ENCODE peak calls at places on chromosomes 5 and 9, in nine cellular contexts. P is IMR-90, X is fibroblast of lung, F is cardiac muscle cell, O is A673, V is HepG2, T is AG04450, K is lung, W is prostate gland. S is an unnamed sample. For H3K27me3 and H3K9me3, the result is how much of the 10 kb centered on the place peaks cover.

GRCh38 chr9:132798817-132799790 is 79.0 kb downstream of the AK8 start:
- DNase-seq in X (no peak), T (no peak), K (peak), P (no peak), F (no peak), W (peak), V (peak), O (peak), S (no peak)

GRCh38 chr9:33340186-33340585 is 49.9 kb downstream of the NFX1 start:
- DNase-seq in V (no peak), X (no peak), O (no peak), F (no peak), P (no peak), W (no peak), T (no peak), K (no peak), S (no peak)

GRCh38 chr5:174720066-174720611 is 4.2 kb upstream of the MSX2 start:
- DNase-seq in T (no peak), W (no peak), F (no peak), P (no peak), X (no peak), O (no peak), K (no peak), V (no peak), S (no peak)

GRCh38 chr9:95753762-95754465 is 121.6 kb upstream of the ERCC6L2 start:
- DNase-seq in W (no peak), F (peak), O (peak), P (no peak), K (no peak), T (no peak), V (no peak), X (peak), S (no peak)

GRCh38 chr5:179258922-179259730 is 86.1 kb downstream of the ADAMTS2 start:
- DNase-seq in X (peak), W (no peak), O (no peak), K (no peak), P (peak), T (no peak), V (no peak), F (peak), S (peak)

GRCh38 chr9:17862081-17862480 is 283.2 kb downstream of the SH3GL2 start:
- DNase-seq in O (no peak), W (no peak), K (no peak), X (no peak), F (no peak), V (no peak), P (no peak), T (no peak), S (no peak)

GRCh38 chr5:1374680-1375055 is 29.8 kb upstream of the CLPTM1L start:
- DNase-seq in W (no peak), O (peak), X (peak), P (no peak), T (no peak), V (no peak), K (no peak), F (peak), S (peak)

GRCh38 chr5:109997191-109997590 is 307.5 kb downstream of the MAN2A1 start:
- DNase-seq in K (no peak), F (no peak), T (no peak), O (no peak), V (no peak), W (no peak), P (no peak), X (no peak), S (no peak)

GRCh38 chr9:109652971-109653370 is 127.0 kb upstream of the PALM2AKAP2 start:
- DNase-seq in W (no peak), V (peak), F (peak), X (peak), T (no peak), K (no peak), P (peak), O (peak), S (peak)

GRCh38 chr5:136174021-136174659 is 18.8 kb downstream of the SMIM32 start:
- DNase-seq in F (peak), K (no peak), V (peak), T (peak), X (peak), W (no peak), P (peak), O (peak), S (no peak)

GRCh38 chr9:93899609-93900435 is 55.3 kb downstream of the BARX1 start:
- DNase-seq in P (no peak), F (no peak), T (no peak), V (no peak), O (no peak), X (no peak), W (no peak), K (no peak), S (no peak)

GRCh38 chr9:126722252-126722921 is 82.5 kb upstream of the ZBTB43 start:
- DNase-seq in O (peak), K (peak), F (peak), W (peak), V (no peak), P (no peak), X (peak), T (no peak), S (peak)

GRCh38 chr5:143188083-143188482 is 215.4 kb downstream of the NR3C1 start:
- DNase-seq in O (no peak), V (no peak), F (no peak), T (no peak), K (no peak), X (no peak), P (no peak), W (no peak), S (no peak)

GRCh38 chr5:173247050-173247449 is 12.0 kb upstream of the NKX2-5 start:
- DNase-seq in V (no peak), P (no peak), X (no peak), O (no peak), W (no peak), K (no peak), T (no peak), F (no peak), S (no peak)

DNA sequence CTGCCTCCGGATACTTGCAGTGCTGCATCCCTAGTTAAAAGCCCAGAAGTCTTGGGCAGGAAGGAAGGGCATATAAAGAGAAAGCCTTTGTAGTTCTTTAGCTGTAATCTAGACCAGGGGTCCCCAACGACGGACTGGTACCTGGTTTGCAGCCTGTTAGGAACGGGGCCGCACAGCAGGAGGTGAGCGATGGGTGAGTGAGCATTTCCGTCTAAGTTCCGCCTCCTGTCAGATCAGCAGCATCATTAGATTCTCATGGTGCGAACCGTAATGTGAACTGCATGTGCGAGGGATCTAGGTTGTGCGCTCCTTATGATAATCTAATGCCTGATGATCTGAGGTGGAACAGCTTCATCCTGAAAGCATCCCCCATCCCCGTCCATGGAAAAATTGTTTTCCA is 1.6 kb upstream of the SMIM15 start:
- DNase-seq in V (no peak), P (no peak), O (no peak), F (no peak), W (no peak), K (no peak), T (no peak), X (no peak), S (no peak)
- H3K4me3 ChIP-seq in V (peak), P (peak), O (peak), F (peak), W (no peak), K (no peak), T (peak), X (peak), S (no peak)

DNA sequence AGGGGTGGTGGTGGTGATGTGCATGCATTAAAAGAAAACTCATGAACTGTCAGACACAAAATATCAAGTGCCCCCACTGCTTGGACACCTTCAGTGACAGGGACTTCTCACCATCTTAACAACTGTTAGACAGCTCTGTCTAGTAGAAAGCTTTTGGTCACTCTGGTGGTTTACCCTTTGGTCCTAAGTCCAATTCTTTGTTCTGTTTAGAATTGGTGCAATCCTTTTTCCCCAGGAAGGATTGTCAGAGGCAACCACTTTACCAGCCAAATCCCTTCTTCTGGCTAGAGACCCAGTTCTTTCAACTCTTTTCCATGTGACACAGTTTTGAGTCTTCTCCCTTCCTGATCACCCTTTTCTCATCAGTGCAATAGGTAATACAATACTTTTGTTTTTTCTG is 140.2 kb downstream of the SEC61B start:
- DNase-seq in V (no peak), P (no peak), O (no peak), X (no peak), F (no peak), W (no peak), T (no peak), K (no peak), S (no peak)
- H3K27me3 ChIP-seq in V (under half), P (under half), O (under half), X (under half), F (under half), W (under half), T (under half), K (under half), S (under half)

GRCh38 chr5:27477550-27477949 is 439.2 kb upstream of the CDH9 start:
- DNase-seq in K (no peak), P (no peak), W (no peak), V (no peak), F (no peak), T (no peak), X (no peak), O (no peak), S (no peak)
- H3K9me3 ChIP-seq in K (under half), P (under half), W (under half), V (under half), F (under half), T (under half), X (under half), O (under half), S (under half)

GRCh38 chr9:69964446-69964845 is 79.2 kb upstream of the MAMDC2 start:
- DNase-seq in V (no peak), T (no peak), X (no peak), F (no peak), W (no peak), K (no peak), P (no peak), O (no peak), S (no peak)

GRCh38 chr9:69961834-69962233 is 81.8 kb upstream of the MAMDC2 start:
- DNase-seq in F (no peak), K (no peak), O (no peak), T (no peak), P (no peak), X (no peak), W (no peak), V (no peak), S (no peak)

GRCh38 chr9:69965416-69966145 is 78.1 kb upstream of the MAMDC2 start:
- DNase-seq in O (no peak), X (no peak), T (no peak), P (peak), K (no peak), V (no peak), F (no peak), W (no peak), S (no peak)

GRCh38 chr9:69963728-69964127 is 79.9 kb upstream of the MAMDC2 start:
- DNase-seq in F (no peak), X (no peak), T (no peak), P (no peak), K (no peak), W (no peak), O (no peak), V (no peak), S (no peak)
- H3K4me3 ChIP-seq in F (no peak), X (no peak), T (no peak), P (no peak), K (no peak), W (no peak), O (no peak), V (no peak), S (no peak)